ENCODE peak calls at places on chromosomes 12 and 14, in ten cellular contexts. Y is A549, L is heart left ventricle, U is astrocyte, X is IMR-90, K is mucosa of descending colon, M is fibroblast of villous mesenchyme, P is fibroblast of mammary gland, D is upper lobe of right lung, H is fibroblast of the aortic adventitia. W is an unnamed sample.

GRCh38 chr14:104981699-104982541 is 3.7 kb upstream of the CLBA1 start:
- DNase-seq in Y (no peak), L (no peak), U (no peak), X (no peak), K (peak; percentile 25), M (no peak), P (no peak), D (no peak), H (no peak), W (no peak)

GRCh38 chr14:58639842-58640484 is 2.2 kb downstream of the DACT1 start:
- DNase-seq in Y (peak; percentile 47), L (peak; percentile 34), U (peak; percentile 84), X (peak; percentile 86), K (no peak), M (peak; percentile 84), P (peak; percentile 90), D (no peak), H (peak; percentile 96), W (peak; percentile 92)

GRCh38 chr12:6554168-6554989 is 1.5 kb downstream of the IFFO1 start:
- DNase-seq in Y (peak; percentile 83), L (peak; percentile 81), U (peak; percentile 65), X (peak; percentile 72), K (peak; percentile 80), M (peak; percentile 70), P (peak; percentile 78), D (peak; percentile 82), H (peak; percentile 90), W (peak; percentile 80)

GRCh38 chr12:62351326-62351725 is 91.1 kb downstream of the USP15 start:
- DNase-seq in Y (no peak), L (no peak), U (no peak), X (no peak), K (no peak), M (no peak), P (no peak), D (no peak), H (no peak), W (no peak)

GRCh38 chr14:90487031-90487430 is 90.2 kb downstream of the CALM1 start:
- DNase-seq in Y (no peak), L (no peak), U (peak; percentile 6), X (no peak), K (peak; percentile 41), M (no peak), P (no peak), D (no peak), H (peak; percentile 12), W (peak; percentile 18)

GRCh38 chr12:18496156-18496555 is 234.8 kb downstream of the PIK3C2G start:
- DNase-seq in Y (no peak), L (no peak), U (no peak), X (no peak), K (no peak), M (no peak), P (no peak), D (no peak), H (peak; percentile 24), W (peak; percentile 4)

GRCh38 chr12:16036073-16036472 is 124.9 kb downstream of the DERA start:
- DNase-seq in Y (no peak), L (no peak), U (no peak), X (no peak), K (no peak), M (no peak), P (no peak), D (no peak), H (no peak), W (no peak)

GRCh38 chr12:88958153-88958552 is 377.9 kb upstream of the KITLG start:
- DNase-seq in Y (no peak), L (no peak), U (no peak), X (no peak), K (no peak), M (no peak), P (no peak), D (no peak), H (no peak), W (no peak)

GRCh38 chr12:107135177-107135576 is 41.8 kb upstream of the CRY1 start:
- DNase-seq in Y (no peak), L (no peak), U (no peak), X (no peak), K (no peak), M (no peak), P (no peak), D (no peak), H (no peak), W (no peak)

GRCh38 chr12:107133462-107133861 is 40.1 kb upstream of the CRY1 start:
- DNase-seq in Y (no peak), L (no peak), U (no peak), X (no peak), K (no peak), M (no peak), P (no peak), D (no peak), H (no peak), W (no peak)

GRCh38 chr12:107130830-107131760 is 37.7 kb upstream of the CRY1 start:
- DNase-seq in Y (no peak), L (no peak), U (no peak), X (no peak), K (no peak), M (no peak), P (no peak), D (no peak), H (no peak), W (no peak)

GRCh38 chr12:107131832-107132616 is 38.7 kb upstream of the CRY1 start:
- DNase-seq in Y (peak; percentile 76), L (no peak), U (peak; percentile 29), X (peak; percentile 68), K (no peak), M (peak; percentile 68), P (peak; percentile 64), D (no peak), H (peak; percentile 84), W (peak; percentile 75)

DNA sequence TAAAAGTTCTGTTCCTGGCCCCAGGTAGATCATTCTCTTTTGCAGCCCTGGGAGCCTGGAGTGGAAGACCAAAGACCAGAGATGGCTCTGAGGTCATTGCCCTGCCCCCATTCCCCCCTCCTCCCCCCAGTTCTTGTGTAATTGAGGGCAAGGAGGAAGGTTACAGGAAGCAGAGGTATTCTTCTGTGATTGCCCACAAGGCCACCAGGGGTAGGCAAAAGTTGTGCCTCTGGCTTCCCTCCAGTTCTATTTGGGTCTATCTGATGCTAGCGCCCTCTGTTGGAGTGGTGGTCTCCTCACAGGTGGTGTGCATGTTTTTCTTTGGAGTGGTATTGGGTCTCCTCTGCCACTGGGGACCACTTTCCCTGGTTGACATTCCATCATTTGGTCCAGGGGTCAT is 41.2 kb upstream of the CRY1 start:
- DNase-seq in Y (peak; percentile 34), L (no peak), U (no peak), X (no peak), K (no peak), M (no peak), P (peak; percentile 25), D (no peak), H (no peak), W (no peak)
- TF ChIP-seq CTCF in Y (no peak), L (no peak), U (no peak), X (no peak), K (no peak), M (peak; percentile 16), P (peak; percentile 23), D (peak; percentile 18), H (no peak), W (peak; percentile 13)

GRCh38 chr14:73245401-73246325 is 8.4 kb downstream of the PAPLN start:
- DNase-seq in Y (no peak), L (peak; percentile 70), U (no peak), X (no peak), K (peak; percentile 57), M (no peak), P (peak; percentile 46), D (peak; percentile 88), H (peak; percentile 54), W (peak; percentile 51)
- H3K4me3 ChIP-seq in Y (no peak overlapping the region), L (peak overlapping the region; percentile 22), U (peak overlapping the region; percentile 49), X (peak overlapping the region; percentile 61), K (no peak overlapping the region), M (peak overlapping the region; percentile 63), P (peak overlapping the region; percentile 66), D (peak overlapping the region; percentile 60), H (peak overlapping the region; percentile 71), W (peak overlapping the region; percentile 59)

GRCh38 chr14:100644383-100644782 is 57.2 kb upstream of the BEGAIN start:
- DNase-seq in Y (no peak), L (no peak), U (no peak), X (no peak), K (no peak), M (no peak), P (no peak), D (no peak), H (no peak), W (no peak)

GRCh38 chr14:100648474-100649172 is 61.4 kb upstream of the BEGAIN start:
- DNase-seq in Y (no peak), L (no peak), U (no peak), X (no peak), K (peak; percentile 73), M (no peak), P (no peak), D (no peak), H (no peak), W (no peak)

GRCh38 chr14:100644784-100645183 is 57.6 kb upstream of the BEGAIN start:
- DNase-seq in Y (no peak), L (no peak), U (no peak), X (no peak), K (no peak), M (no peak), P (no peak), D (no peak), H (no peak), W (no peak)

GRCh38 chr14:100645200-100645985 is 58.2 kb upstream of the BEGAIN start:
- DNase-seq in Y (peak; percentile 93), L (peak; percentile 79), U (peak; percentile 66), X (peak; percentile 76), K (peak; percentile 88), M (peak; percentile 81), P (peak; percentile 83), D (peak; percentile 92), H (peak; percentile 84), W (peak; percentile 87)

DNA sequence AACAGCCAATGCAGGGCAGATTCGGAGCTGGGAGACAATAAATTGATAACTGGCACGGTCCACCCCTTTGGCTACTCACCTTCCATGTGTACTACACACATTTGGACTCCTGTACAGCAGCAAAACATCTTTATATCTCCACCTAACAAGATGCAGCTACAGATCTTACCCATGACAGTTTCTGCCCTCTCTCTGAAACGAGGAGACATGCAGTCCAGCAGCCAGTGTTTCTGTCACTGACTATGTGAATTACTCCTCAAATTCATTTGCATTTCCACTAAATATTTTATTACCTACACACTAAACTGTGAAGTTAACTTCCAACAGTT is 58.7 kb upstream of the BEGAIN start:
- DNase-seq in Y (no peak), L (no peak), U (no peak), X (no peak), K (no peak), M (no peak), P (no peak), D (no peak), H (no peak), W (no peak)
- TF ChIP-seq CTCF in Y (no peak), L (no peak), U (no peak), X (no peak), K (no peak), M (no peak), P (no peak), D (no peak), H (no peak), W (no peak)

GRCh38 chr12:14695685-14696084 is 714 bp downstream of the GUCY2C start:
- DNase-seq in Y (no peak), L (no peak), U (no peak), X (no peak), K (peak; percentile 37), M (no peak), P (no peak), D (no peak), H (no peak), W (no peak)

GRCh38 chr12:14698555-14698954 is 2.2 kb upstream of the GUCY2C start:
- DNase-seq in Y (no peak), L (no peak), U (no peak), X (no peak), K (no peak), M (no peak), P (no peak), D (no peak), H (no peak), W (no peak)

GRCh38 chr12:14694145-14694544 is 2.3 kb downstream of the GUCY2C start:
- DNase-seq in Y (no peak), L (no peak), U (no peak), X (no peak), K (no peak), M (no peak), P (no peak), D (no peak), H (no peak), W (no peak)

GRCh38 chr12:14693116-14693515 is 3.3 kb downstream of the GUCY2C start:
- DNase-seq in Y (no peak), L (no peak), U (no peak), X (no peak), K (no peak), M (no peak), P (no peak), D (no peak), H (no peak), W (no peak)

DNA sequence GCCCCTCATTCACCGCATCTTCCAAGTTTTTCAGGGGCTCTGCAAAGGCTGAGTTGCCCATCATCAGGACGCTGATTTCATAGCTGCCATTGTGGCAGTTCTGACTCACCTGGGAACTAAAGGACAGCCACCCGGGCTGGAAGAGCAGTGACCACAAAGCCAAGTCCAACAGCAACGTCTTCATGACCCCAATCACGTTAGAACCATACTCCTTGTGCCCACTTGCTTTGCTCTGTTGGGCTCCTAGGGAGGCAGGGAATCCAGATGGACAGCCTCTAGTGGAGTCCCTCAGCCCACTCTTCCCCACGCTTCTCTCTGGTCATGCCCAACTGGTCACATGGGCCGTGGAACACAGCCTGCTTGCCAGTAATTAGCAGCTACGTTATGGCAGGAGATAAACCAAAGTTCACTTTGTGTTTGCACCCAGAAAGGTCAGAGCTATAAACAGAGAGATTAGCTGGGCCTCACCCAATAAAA is at the start of gene GUCY2C:
- DNase-seq in Y (no peak), L (no peak), U (no peak), X (no peak), K (peak; percentile 83), M (no peak), P (no peak), D (no peak), H (no peak), W (no peak)
- H3K4me3 ChIP-seq in Y (no peak within 1 kb of the TSS), L (no peak within 1 kb of the TSS), U (no peak within 1 kb of the TSS), X (no peak within 1 kb of the TSS), K (peak within 1 kb of the TSS; percentile 14), M (no peak within 1 kb of the TSS), P (no peak within 1 kb of the TSS), D (no peak within 1 kb of the TSS), H (no peak within 1 kb of the TSS), W (no peak within 1 kb of the TSS)